ENCODE peak calls at places on chromosomes 11 and 22, in four cellular contexts. Q is HEK293T, I is H1, F is HepG2. C is an unnamed sample.

GRCh38 chr11:70573701-70574151 is 175.4 kb downstream of the CTTN start:
- DNase-seq in Q (no peak), I (no peak), F (no peak), C (no peak)

GRCh38 chr11:132134322-132134721 is 763.9 kb downstream of the NTM start:
- DNase-seq in Q (no peak), I (no peak), F (no peak), C (no peak)

GRCh38 chr11:47941907-47942558 is 38.3 kb upstream of the PTPRJ start:
- DNase-seq in Q (no peak), I (no peak), F (peak), C (no peak)

GRCh38 chr11:46832511-46833214 is 13.4 kb downstream of the CKAP5 start:
- DNase-seq in Q (no peak), I (no peak), F (no peak), C (no peak)

GRCh38 chr11:105641433-105641832 is 31.6 kb downstream of the GRIA4 start:
- DNase-seq in Q (no peak), I (no peak), F (no peak), C (no peak)

GRCh38 chr11:44269369-44270351 is 40.3 kb downstream of the ALX4 start:
- DNase-seq in Q (no peak), I (no peak), F (no peak), C (no peak)

GRCh38 chr11:126476256-126476970 is 120.9 kb downstream of the ST3GAL4 start:
- DNase-seq in Q (no peak), I (no peak), F (no peak), C (no peak)

GRCh38 chr22:46040471-46041465 is 63.8 kb upstream of the WNT7B start:
- DNase-seq in Q (no peak), I (no peak), F (no peak), C (no peak)

GRCh38 chr22:39297490-39298193 is 21.8 kb downstream of the RPL3 start:
- DNase-seq in Q (no peak), I (no peak), F (no peak), C (no peak)

GRCh38 chr11:95067828-95068244 is 1.1 kb downstream of the SRSF8 start:
- DNase-seq in Q (no peak), I (no peak), F (no peak), C (peak)

GRCh38 chr22:24402460-24403192 is 24.8 kb upstream of the ADORA2A start:
- DNase-seq in Q (no peak), I (no peak), F (peak), C (no peak)

GRCh38 chr11:66289548-66290331 is 797 bp upstream of the YIF1A start:
- DNase-seq in Q (peak), I (peak), F (no peak), C (peak)

GRCh38 chr22:19707347-19708322 is 6.7 kb upstream of the SEPTIN5 start:
- DNase-seq in Q (no peak), I (peak), F (no peak), C (no peak)
- TF ChIP-seq SUZ12 in Q (no peak), I (no peak), F (no peak), C (no peak)

GRCh38 chr22:37032134-37032534 is 12.6 kb downstream of the MPST start:
- DNase-seq in Q (no peak), I (no peak), F (no peak), C (no peak)

GRCh38 chr22:37030560-37031281 is 11.2 kb downstream of the MPST start:
- DNase-seq in Q (no peak), I (peak), F (no peak), C (no peak)

GRCh38 chr22:37033605-37034430 is 14.3 kb downstream of the MPST start:
- DNase-seq in Q (no peak), I (no peak), F (peak), C (no peak)

GRCh38 chr22:37028692-37029674 is 9.4 kb downstream of the MPST start:
- DNase-seq in Q (no peak), I (no peak), F (no peak), C (no peak)

DNA sequence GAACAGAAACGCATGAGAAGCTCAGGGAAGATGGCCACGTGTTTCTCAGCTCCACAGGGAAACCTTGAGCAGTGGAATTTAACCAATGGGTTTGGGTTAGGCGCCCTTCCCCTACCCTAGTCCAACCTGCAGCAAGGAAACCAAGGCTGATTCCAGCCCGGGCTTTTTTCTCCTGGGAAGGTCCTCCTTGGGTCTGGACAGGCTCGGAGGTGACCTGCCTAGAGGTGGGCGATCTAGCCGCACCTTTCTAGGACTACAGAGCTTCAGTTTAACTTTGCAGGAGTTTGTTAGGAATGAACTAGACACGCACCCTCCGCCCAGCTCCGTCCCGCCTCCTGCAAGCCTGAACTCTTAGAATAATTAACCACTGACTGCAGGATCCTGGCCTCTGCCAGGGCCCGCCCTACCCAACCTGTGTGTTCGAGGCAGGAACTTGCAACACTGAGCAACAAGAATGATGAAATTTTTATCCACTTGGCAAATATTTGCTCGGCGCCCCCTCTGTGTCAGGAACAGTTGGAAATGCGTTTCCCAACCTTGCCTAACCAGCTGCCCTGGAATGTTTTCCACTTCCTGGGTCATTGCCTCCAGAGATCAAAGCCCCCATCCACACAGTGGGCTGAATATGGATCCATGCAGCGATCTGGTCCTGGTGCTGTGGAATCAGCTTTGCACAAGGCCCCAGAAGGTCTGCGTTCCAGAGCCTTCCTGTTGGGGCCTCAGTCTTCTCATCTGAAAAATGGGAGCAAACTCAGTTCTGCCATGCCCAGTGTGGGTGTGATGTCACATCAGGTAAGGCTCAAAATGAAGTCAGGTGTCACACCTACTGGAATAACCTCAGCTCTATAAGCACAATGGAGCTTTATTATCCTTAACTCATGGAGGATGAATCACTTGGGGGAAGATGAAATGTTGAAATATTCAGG is 13.3 kb downstream of the MPST start:
- DNase-seq in Q (no peak), I (peak), F (peak), C (no peak)
- TF ChIP-seq SUZ12 in Q (no peak), I (no peak), F (no peak), C (no peak)

GRCh38 chr11:60831501-60832079 is 10.3 kb upstream of the CCDC86 start:
- DNase-seq in Q (no peak), I (no peak), F (no peak), C (no peak)
- TF ChIP-seq SUZ12 in Q (no peak), I (no peak), F (no peak), C (no peak)

GRCh38 chr11:61897387-61898246 is 6.3 kb upstream of the FADS3 start:
- DNase-seq in Q (peak), I (peak), F (peak), C (peak)
- TF ChIP-seq SUZ12 in Q (no peak), I (no peak), F (no peak), C (no peak)

DNA sequence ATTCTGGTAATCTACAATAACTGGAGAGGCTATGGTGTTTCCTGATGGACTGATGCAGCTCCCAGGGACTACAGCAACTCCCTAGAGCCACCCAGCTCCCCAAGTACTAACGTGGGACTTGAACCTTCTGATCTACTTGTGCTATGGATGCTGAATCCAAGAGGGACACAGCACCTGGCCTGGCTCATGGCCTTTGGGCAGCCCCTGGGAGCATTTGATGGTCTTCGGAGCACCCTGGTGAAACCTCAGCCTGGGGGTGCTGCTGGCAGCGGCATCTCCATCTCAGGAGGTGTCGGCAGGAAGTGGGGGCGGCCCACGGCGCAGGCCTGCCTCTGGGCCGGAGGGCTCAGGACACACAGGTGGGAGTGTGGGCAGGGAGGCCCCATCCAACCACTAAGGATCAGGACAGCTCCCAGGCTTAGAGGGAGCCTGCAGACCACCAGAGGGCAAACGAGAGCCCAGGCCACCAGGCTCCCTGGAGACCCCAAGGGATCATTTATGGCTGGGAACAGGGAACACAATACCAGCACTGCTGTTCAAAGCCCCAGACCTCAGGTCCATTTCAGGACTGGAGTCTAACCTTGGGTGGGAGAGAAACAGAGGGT is 8.7 kb downstream of the EHD1 start:
- DNase-seq in Q (peak), I (no peak), F (peak), C (no peak)
- TF ChIP-seq SUZ12 in Q (no peak), I (no peak), F (no peak), C (no peak)

DNA sequence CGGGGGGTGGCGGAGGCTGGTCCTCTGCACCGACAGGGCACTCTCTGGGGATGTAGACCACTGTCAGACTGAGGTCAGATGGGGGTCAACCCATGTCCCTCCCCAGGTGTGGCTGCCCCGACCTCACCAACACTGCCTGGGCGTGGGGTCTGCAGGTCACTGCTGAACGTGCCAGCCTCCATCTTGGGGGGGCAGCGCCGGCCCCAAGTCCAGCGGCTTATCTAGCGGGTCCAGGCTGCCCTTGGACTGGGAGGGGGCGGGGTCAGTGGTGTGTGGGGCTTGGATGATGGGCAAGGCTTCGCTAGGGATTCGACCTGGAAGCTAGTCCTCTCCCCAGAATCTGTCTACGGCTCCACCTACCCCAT is 178.2 kb downstream of the IGLL1 start:
- DNase-seq in Q (no peak), I (no peak), F (no peak), C (no peak)
- TF ChIP-seq SUZ12 in Q (no peak), I (no peak), F (no peak), C (no peak)

GRCh38 chr11:19759389-19759788 is 46.8 kb downstream of the NAV2 start:
- DNase-seq in Q (no peak), I (no peak), F (no peak), C (no peak)

GRCh38 chr11:19747634-19748280 is 35.1 kb downstream of the NAV2 start:
- DNase-seq in Q (no peak), I (no peak), F (no peak), C (no peak)

GRCh38 chr11:19756675-19757475 is 44.2 kb downstream of the NAV2 start:
- DNase-seq in Q (no peak), I (no peak), F (no peak), C (no peak)

GRCh38 chr11:19751055-19751454 is 38.4 kb downstream of the NAV2 start:
- DNase-seq in Q (no peak), I (no peak), F (no peak), C (no peak)

GRCh38 chr11:19753451-19754041 is 40.9 kb downstream of the NAV2 start:
- DNase-seq in Q (no peak), I (no peak), F (no peak), C (no peak)
- TF ChIP-seq SUZ12 in Q (no peak), I (no peak), F (no peak), C (no peak)

GRCh38 chr11:27277843-27278242 is 85.2 kb downstream of the CCDC34 start:
- DNase-seq in Q (no peak), I (no peak), F (no peak), C (no peak)

GRCh38 chr11:27280131-27280530 is 82.9 kb downstream of the CCDC34 start:
- DNase-seq in Q (no peak), I (no peak), F (no peak), C (no peak)

GRCh38 chr11:27281740-27282139 is 81.3 kb downstream of the CCDC34 start:
- DNase-seq in Q (no peak), I (no peak), F (peak), C (no peak)

GRCh38 chr11:27281276-27281675 is 81.7 kb downstream of the CCDC34 start:
- DNase-seq in Q (no peak), I (no peak), F (no peak), C (no peak)

DNA sequence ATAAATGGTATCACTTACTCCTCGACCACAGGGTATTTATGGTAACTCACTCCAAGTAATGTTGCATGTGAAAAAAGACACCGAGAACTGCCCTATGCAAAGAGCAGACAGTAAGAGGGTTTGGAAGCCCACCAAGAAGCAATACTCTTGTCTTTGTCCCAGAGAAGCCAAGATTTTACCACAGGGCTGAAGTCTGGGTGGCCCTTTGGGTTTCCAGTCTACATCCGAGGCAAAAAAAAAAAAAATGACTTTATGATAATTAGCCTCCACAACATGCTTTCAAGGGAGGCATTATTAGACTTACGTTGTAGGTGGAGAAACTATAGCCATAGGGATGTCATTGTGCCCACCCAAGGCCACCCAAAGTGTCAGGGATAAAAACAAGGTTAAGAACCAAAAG is 83.5 kb downstream of the CCDC34 start:
- DNase-seq in Q (no peak), I (no peak), F (no peak), C (no peak)
- TF ChIP-seq SUZ12 in Q (no peak), I (no peak), F (no peak), C (no peak)

GRCh38 chr22:48100685-48101417 is 1338.4 kb downstream of the TBC1D22A start:
- DNase-seq in Q (no peak), I (peak), F (no peak), C (no peak)
- TF ChIP-seq SUZ12 in Q (no peak), I (no peak), F (no peak), C (no peak)